ENCODE peak calls at places on chromosomes 7 and 10, in five cellular contexts. R, K, M, L and D are unnamed samples.

GRCh38 chr7:69864283-69864682 is 266.0 kb downstream of the AUTS2 start:
- DNase-seq in R (no peak), K (peak), M (peak), L (no peak), D (peak)

GRCh38 chr10:121183241-121183640 is 332.1 kb downstream of the WDR11 start:
- DNase-seq in R (no peak), K (peak), M (peak), L (no peak), D (peak)

GRCh38 chr10:63766766-63767505 is 245.7 kb downstream of the REEP3 start:
- DNase-seq in R (no peak), K (no peak), M (no peak), L (no peak), D (no peak)

GRCh38 chr10:117543245-117543998 is 876 bp downstream of the EMX2 start:
- DNase-seq in R (no peak), K (no peak), M (no peak), L (no peak), D (no peak)

GRCh38 chr7:15495170-15495569 is 66.6 kb downstream of the AGMO start:
- DNase-seq in R (no peak), K (no peak), M (peak), L (no peak), D (peak)

GRCh38 chr7:1849351-1849951 is 179.4 kb downstream of the ELFN1 start:
- DNase-seq in R (no peak), K (no peak), M (no peak), L (no peak), D (no peak)

GRCh38 chr10:48625013-48625412 is 20.1 kb upstream of the ARHGAP22 start:
- DNase-seq in R (no peak), K (no peak), M (no peak), L (no peak), D (no peak)

GRCh38 chr10:420154-421121 is 269.0 kb downstream of the DIP2C start:
- DNase-seq in R (no peak), K (no peak), M (no peak), L (no peak), D (no peak)

GRCh38 chr10:84743483-84743882 is 415.1 kb downstream of the CCSER2 start:
- DNase-seq in R (no peak), K (no peak), M (no peak), L (peak), D (no peak)

GRCh38 chr10:5611899-5612680 is 54.3 kb downstream of the ASB13 start:
- DNase-seq in R (no peak), K (no peak), M (no peak), L (no peak), D (no peak)

GRCh38 chr10:98006266-98006665 is 24.2 kb downstream of the CRTAC1 start:
- DNase-seq in R (no peak), K (no peak), M (no peak), L (no peak), D (no peak)

GRCh38 chr7:15399446-15399845 is 162.4 kb downstream of the AGMO start:
- DNase-seq in R (no peak), K (no peak), M (no peak), L (no peak), D (no peak)

GRCh38 chr10:121935702-121936101 is 7.9 kb upstream of the ATE1 start:
- DNase-seq in R (no peak), K (no peak), M (no peak), L (no peak), D (no peak)

GRCh38 chr10:72308320-72308987 is 34.7 kb downstream of the DDIT4 start:
- DNase-seq in R (no peak), K (no peak), M (no peak), L (peak), D (no peak)

GRCh38 chr10:92699518-92700272 is 9.9 kb downstream of the HHEX start:
- DNase-seq in R (no peak), K (no peak), M (no peak), L (peak), D (no peak)

GRCh38 chr10:70232155-70232858 is 922 bp downstream of the PPA1 start:
- DNase-seq in R (peak), K (no peak), M (peak), L (peak), D (no peak)

GRCh38 chr10:123636598-123637325 is 29.4 kb upstream of the GPR26 start:
- DNase-seq in R (no peak), K (no peak), M (no peak), L (no peak), D (no peak)

GRCh38 chr7:110839866-110840265 is 251.1 kb upstream of the LRRN3 start:
- DNase-seq in R (no peak), K (peak), M (peak), L (peak), D (peak)

GRCh38 chr10:89144836-89145235 is 62.3 kb downstream of the CH25H start:
- DNase-seq in R (no peak), K (no peak), M (no peak), L (no peak), D (no peak)

GRCh38 chr10:21978191-21978862 is 25.2 kb downstream of the DNAJC1 start:
- DNase-seq in R (no peak), K (no peak), M (no peak), L (no peak), D (no peak)

GRCh38 chr10:29849434-29849833 is 210.0 kb downstream of the JCAD start:
- DNase-seq in R (no peak), K (no peak), M (no peak), L (no peak), D (no peak)

GRCh38 chr10:77204171-77204570 is 433.4 kb downstream of the KCNMA1 start:
- DNase-seq in R (no peak), K (no peak), M (no peak), L (no peak), D (no peak)

GRCh38 chr10:94549221-94549620 is 3.6 kb downstream of the HELLS start:
- DNase-seq in R (no peak), K (no peak), M (no peak), L (no peak), D (no peak)

GRCh38 chr7:48106906-48107659 is 18.0 kb downstream of the UPP1 start:
- DNase-seq in R (no peak), K (no peak), M (no peak), L (no peak), D (no peak)

GRCh38 chr10:109982812-109983211 is 25.0 kb upstream of the ADD3 start:
- DNase-seq in R (no peak), K (no peak), M (no peak), L (no peak), D (no peak)

GRCh38 chr10:119333146-119333792 is 125.9 kb downstream of the GRK5 start:
- DNase-seq in R (peak), K (peak), M (no peak), L (no peak), D (no peak)

GRCh38 chr10:130891066-130891465 is 420.5 kb downstream of the TCERG1L start:
- DNase-seq in R (no peak), K (no peak), M (no peak), L (no peak), D (no peak)

GRCh38 chr7:117072620-117073118 is 119.4 kb downstream of the ST7 start:
- DNase-seq in R (no peak), K (peak), M (peak), L (peak), D (peak)

GRCh38 chr10:6473430-6473829 is 106.6 kb downstream of the PRKCQ start:
- DNase-seq in R (peak), K (no peak), M (no peak), L (no peak), D (no peak)

GRCh38 chr10:126157127-126157526 is 231.2 kb downstream of the ADAM12 start:
- DNase-seq in R (no peak), K (no peak), M (no peak), L (no peak), D (no peak)

GRCh38 chr10:124012066-124012465 is 81.3 kb downstream of the CHST15 start:
- DNase-seq in R (no peak), K (no peak), M (no peak), L (no peak), D (no peak)

GRCh38 chr7:47954231-47954911 is 6.1 kb upstream of the PKD1L1 start:
- DNase-seq in R (no peak), K (no peak), M (no peak), L (no peak), D (no peak)